ENCODE peak calls at places on chromosomes 5 and 9, in eight cellular contexts. One of them, this sample, is unnamed.

GRCh38 chr9:133396952-133397351 is 20.8 kb downstream of the STKLD1 start:
- DNase-seq in Calu3: no peak
- DNase-seq in astrocyte of the spinal cord: peak; percentile 3
- DNase-seq in kidney: no peak
- DNase-seq in body of pancreas: no peak
- DNase-seq in NCI-H774: no peak
- DNase-seq in effector memory CD4-positive, alpha-beta T cell: no peak
- DNase-seq in stimulated activated CD4-positive, alpha-beta T cell treated with anti-CD3 and anti-CD28 coated beads, Interleukin-15, amount 100 ng/mL, for 24 hours: no peak
- DNase-seq in this sample: no peak

GRCh38 chr5:37208883-37209808 is 40.0 kb downstream of the CPLANE1 start:
- DNase-seq in Calu3: no peak
- DNase-seq in astrocyte of the spinal cord: peak; percentile 24
- DNase-seq in kidney: peak; percentile 82
- DNase-seq in body of pancreas: no peak
- DNase-seq in NCI-H774: no peak
- DNase-seq in effector memory CD4-positive, alpha-beta T cell: no peak
- DNase-seq in stimulated activated CD4-positive, alpha-beta T cell treated with anti-CD3 and anti-CD28 coated beads, Interleukin-15, amount 100 ng/mL, for 24 hours: peak; percentile 23
- DNase-seq in this sample: peak; percentile 51

GRCh38 chr9:69078581-69078980 is 43.0 kb downstream of the FXN start:
- DNase-seq in Calu3: no peak
- DNase-seq in astrocyte of the spinal cord: peak; percentile 38
- DNase-seq in kidney: no peak
- DNase-seq in body of pancreas: peak; percentile 29
- DNase-seq in NCI-H774: no peak
- DNase-seq in effector memory CD4-positive, alpha-beta T cell: no peak
- DNase-seq in stimulated activated CD4-positive, alpha-beta T cell treated with anti-CD3 and anti-CD28 coated beads, Interleukin-15, amount 100 ng/mL, for 24 hours: no peak
- DNase-seq in this sample: no peak

GRCh38 chr5:133565993-133566392 is 46.3 kb downstream of the FSTL4 start:
- DNase-seq in Calu3: peak; percentile 38
- DNase-seq in astrocyte of the spinal cord: peak; percentile 11
- DNase-seq in kidney: no peak
- DNase-seq in body of pancreas: peak; percentile 10
- DNase-seq in NCI-H774: no peak
- DNase-seq in effector memory CD4-positive, alpha-beta T cell: no peak
- DNase-seq in stimulated activated CD4-positive, alpha-beta T cell treated with anti-CD3 and anti-CD28 coated beads, Interleukin-15, amount 100 ng/mL, for 24 hours: peak; percentile 37
- DNase-seq in this sample: no peak

GRCh38 chr5:6660704-6661103 is 27.5 kb downstream of the SRD5A1 start:
- DNase-seq in Calu3: no peak
- DNase-seq in astrocyte of the spinal cord: no peak
- DNase-seq in kidney: no peak
- DNase-seq in body of pancreas: no peak
- DNase-seq in NCI-H774: no peak
- DNase-seq in effector memory CD4-positive, alpha-beta T cell: no peak
- DNase-seq in stimulated activated CD4-positive, alpha-beta T cell treated with anti-CD3 and anti-CD28 coated beads, Interleukin-15, amount 100 ng/mL, for 24 hours: no peak
- DNase-seq in this sample: no peak

GRCh38 chr9:114518599-114519022 is 13.3 kb upstream of the WHRN start:
- DNase-seq in Calu3: no peak
- DNase-seq in astrocyte of the spinal cord: no peak
- DNase-seq in kidney: no peak
- DNase-seq in body of pancreas: no peak
- DNase-seq in NCI-H774: no peak
- DNase-seq in effector memory CD4-positive, alpha-beta T cell: no peak
- DNase-seq in stimulated activated CD4-positive, alpha-beta T cell treated with anti-CD3 and anti-CD28 coated beads, Interleukin-15, amount 100 ng/mL, for 24 hours: no peak
- DNase-seq in this sample: no peak

GRCh38 chr5:14443665-14444064 is 137.9 kb upstream of the OTULINL start:
- DNase-seq in Calu3: no peak
- DNase-seq in astrocyte of the spinal cord: no peak
- DNase-seq in kidney: no peak
- DNase-seq in body of pancreas: no peak
- DNase-seq in NCI-H774: no peak
- DNase-seq in effector memory CD4-positive, alpha-beta T cell: no peak
- DNase-seq in stimulated activated CD4-positive, alpha-beta T cell treated with anti-CD3 and anti-CD28 coated beads, Interleukin-15, amount 100 ng/mL, for 24 hours: no peak
- DNase-seq in this sample: no peak

GRCh38 chr5:126460977-126461376 is 37.8 kb downstream of the GRAMD2B start:
- DNase-seq in Calu3: no peak
- DNase-seq in astrocyte of the spinal cord: no peak
- DNase-seq in kidney: no peak
- DNase-seq in body of pancreas: no peak
- DNase-seq in NCI-H774: no peak
- DNase-seq in effector memory CD4-positive, alpha-beta T cell: no peak
- DNase-seq in stimulated activated CD4-positive, alpha-beta T cell treated with anti-CD3 and anti-CD28 coated beads, Interleukin-15, amount 100 ng/mL, for 24 hours: no peak
- DNase-seq in this sample: no peak

GRCh38 chr9:114572199-114572598 is 15.4 kb upstream of the ATP6V1G1 start:
- DNase-seq in Calu3: no peak
- DNase-seq in astrocyte of the spinal cord: no peak
- DNase-seq in kidney: no peak
- DNase-seq in body of pancreas: no peak
- DNase-seq in NCI-H774: no peak
- DNase-seq in effector memory CD4-positive, alpha-beta T cell: no peak
- DNase-seq in stimulated activated CD4-positive, alpha-beta T cell treated with anti-CD3 and anti-CD28 coated beads, Interleukin-15, amount 100 ng/mL, for 24 hours: no peak
- DNase-seq in this sample: no peak

GRCh38 chr5:170225326-170226137 is 7.3 kb upstream of the C5orf58 start:
- DNase-seq in Calu3: peak; percentile 83
- DNase-seq in astrocyte of the spinal cord: peak; percentile 66
- DNase-seq in kidney: peak; percentile 77
- DNase-seq in body of pancreas: peak; percentile 78
- DNase-seq in NCI-H774: peak; percentile 27
- DNase-seq in effector memory CD4-positive, alpha-beta T cell: peak; percentile 44
- DNase-seq in stimulated activated CD4-positive, alpha-beta T cell treated with anti-CD3 and anti-CD28 coated beads, Interleukin-15, amount 100 ng/mL, for 24 hours: peak; percentile 86
- DNase-seq in this sample: peak; percentile 63

GRCh38 chr9:122336836-122337560 is 33.8 kb upstream of the PTGS1 start:
- DNase-seq in Calu3: no peak
- DNase-seq in astrocyte of the spinal cord: no peak
- DNase-seq in kidney: no peak
- DNase-seq in body of pancreas: no peak
- DNase-seq in NCI-H774: no peak
- DNase-seq in effector memory CD4-positive, alpha-beta T cell: no peak
- DNase-seq in stimulated activated CD4-positive, alpha-beta T cell treated with anti-CD3 and anti-CD28 coated beads, Interleukin-15, amount 100 ng/mL, for 24 hours: no peak
- DNase-seq in this sample: no peak

GRCh38 chr9:95574176-95574575 is 57.4 kb upstream of the PTCH1 start:
- DNase-seq in Calu3: no peak
- DNase-seq in astrocyte of the spinal cord: no peak
- DNase-seq in kidney: no peak
- DNase-seq in body of pancreas: no peak
- DNase-seq in NCI-H774: peak; percentile 11
- DNase-seq in effector memory CD4-positive, alpha-beta T cell: peak; percentile 8
- DNase-seq in stimulated activated CD4-positive, alpha-beta T cell treated with anti-CD3 and anti-CD28 coated beads, Interleukin-15, amount 100 ng/mL, for 24 hours: peak; percentile 27
- DNase-seq in this sample: peak; percentile 53

GRCh38 chr5:73908440-73908839 is 282.4 kb downstream of the ARHGEF28 start:
- DNase-seq in Calu3: no peak
- DNase-seq in astrocyte of the spinal cord: no peak
- DNase-seq in kidney: no peak
- DNase-seq in body of pancreas: no peak
- DNase-seq in NCI-H774: no peak
- DNase-seq in effector memory CD4-positive, alpha-beta T cell: no peak
- DNase-seq in stimulated activated CD4-positive, alpha-beta T cell treated with anti-CD3 and anti-CD28 coated beads, Interleukin-15, amount 100 ng/mL, for 24 hours: no peak
- DNase-seq in this sample: no peak

GRCh38 chr5:38426986-38427950 is 129.2 kb downstream of the LIFR start:
- DNase-seq in Calu3: no peak
- DNase-seq in astrocyte of the spinal cord: no peak
- DNase-seq in kidney: no peak
- DNase-seq in body of pancreas: no peak
- DNase-seq in NCI-H774: no peak
- DNase-seq in effector memory CD4-positive, alpha-beta T cell: no peak
- DNase-seq in stimulated activated CD4-positive, alpha-beta T cell treated with anti-CD3 and anti-CD28 coated beads, Interleukin-15, amount 100 ng/mL, for 24 hours: no peak
- DNase-seq in this sample: no peak

GRCh38 chr9:21804336-21804735 is 1.9 kb downstream of the MTAP start:
- DNase-seq in Calu3: no peak
- DNase-seq in astrocyte of the spinal cord: no peak
- DNase-seq in kidney: no peak
- DNase-seq in body of pancreas: no peak
- DNase-seq in NCI-H774: no peak
- DNase-seq in effector memory CD4-positive, alpha-beta T cell: no peak
- DNase-seq in stimulated activated CD4-positive, alpha-beta T cell treated with anti-CD3 and anti-CD28 coated beads, Interleukin-15, amount 100 ng/mL, for 24 hours: no peak
- DNase-seq in this sample: no peak

GRCh38 chr9:134338394-134339182 is 12.3 kb downstream of the RXRA start:
- DNase-seq in Calu3: peak; percentile 62
- DNase-seq in astrocyte of the spinal cord: no peak
- DNase-seq in kidney: no peak
- DNase-seq in body of pancreas: peak; percentile 69
- DNase-seq in NCI-H774: no peak
- DNase-seq in effector memory CD4-positive, alpha-beta T cell: no peak
- DNase-seq in stimulated activated CD4-positive, alpha-beta T cell treated with anti-CD3 and anti-CD28 coated beads, Interleukin-15, amount 100 ng/mL, for 24 hours: no peak
- DNase-seq in this sample: no peak

GRCh38 chr5:172620506-172620905 is 20.6 kb upstream of the NEURL1B start:
- DNase-seq in Calu3: no peak
- DNase-seq in astrocyte of the spinal cord: no peak
- DNase-seq in kidney: no peak
- DNase-seq in body of pancreas: no peak
- DNase-seq in NCI-H774: no peak
- DNase-seq in effector memory CD4-positive, alpha-beta T cell: no peak
- DNase-seq in stimulated activated CD4-positive, alpha-beta T cell treated with anti-CD3 and anti-CD28 coated beads, Interleukin-15, amount 100 ng/mL, for 24 hours: no peak
- DNase-seq in this sample: no peak

GRCh38 chr5:36535390-36535789 is 71.0 kb upstream of the SLC1A3 start:
- DNase-seq in Calu3: no peak
- DNase-seq in astrocyte of the spinal cord: no peak
- DNase-seq in kidney: no peak
- DNase-seq in body of pancreas: no peak
- DNase-seq in NCI-H774: no peak
- DNase-seq in effector memory CD4-positive, alpha-beta T cell: no peak
- DNase-seq in stimulated activated CD4-positive, alpha-beta T cell treated with anti-CD3 and anti-CD28 coated beads, Interleukin-15, amount 100 ng/mL, for 24 hours: no peak
- DNase-seq in this sample: no peak